ENCODE peak calls at places on chromosomes 5 and 9, in eight cellular contexts. J, O, Q, Y, K, E, S and V are unnamed samples.

GRCh38 chr5:120396186-120396585 is 67.9 kb upstream of the PRR16 start:
- DNase-seq in S (peak; percentile 27), Y (no peak), E (no peak), Q (no peak), J (no peak), O (no peak), K (no peak), V (no peak)

GRCh38 chr5:14490309-14490711 is 91.3 kb upstream of the OTULINL start:
- DNase-seq in Q (peak; percentile 31), K (peak; percentile 27), O (no peak), Y (no peak), J (no peak), E (no peak), S (peak; percentile 33), V (no peak)

GRCh38 chr5:8993031-8993430 is 552.8 kb downstream of the SEMA5A start:
- DNase-seq in Q (peak; percentile 9), O (no peak), Y (peak; percentile 4), J (no peak), E (no peak), S (peak; percentile 65), K (no peak), V (no peak)

GRCh38 chr5:158812381-158812780 is 287.3 kb downstream of the EBF1 start:
- DNase-seq in S (no peak), J (peak; percentile 13), Q (no peak), E (peak; percentile 22), Y (no peak), K (no peak), O (no peak), V (no peak)

GRCh38 chr9:137876781-137877386 is 698 bp upstream of the CACNA1B start:
- DNase-seq in K (no peak), Y (no peak), S (no peak), E (no peak), Q (no peak), O (no peak), J (no peak), V (no peak)

GRCh38 chr5:22850981-22851380 is 2.2 kb downstream of the CDH12 start:
- DNase-seq in Q (no peak), O (no peak), K (no peak), S (no peak), Y (no peak), E (no peak), J (no peak), V (no peak)

GRCh38 chr9:10875752-10876151 is 262.9 kb upstream of the PTPRD start:
- DNase-seq in Y (no peak), E (no peak), S (peak; percentile 56), K (no peak), O (no peak), J (peak; percentile 84), Q (no peak), V (no peak)

GRCh38 chr5:38636626-38637025 is 80.2 kb upstream of the LIFR start:
- DNase-seq in Y (no peak), J (no peak), S (peak; percentile 70), Q (no peak), K (peak; percentile 70), E (no peak), O (no peak), V (no peak)

GRCh38 chr5:115962565-115963402 is 509 bp downstream of the LVRN start:
- DNase-seq in O (no peak), J (peak; percentile 43), E (no peak), S (no peak), K (peak; percentile 25), Y (no peak), Q (no peak), V (no peak)

GRCh38 chr9:116269250-116269649 is 115.7 kb downstream of the PAPPA start:
- DNase-seq in K (no peak), Y (no peak), J (peak; percentile 11), Q (no peak), O (no peak), E (no peak), S (peak; percentile 18), V (no peak)

GRCh38 chr9:21336467-21336866 is 1.3 kb upstream of the KLHL9 start:
- DNase-seq in K (no peak), E (no peak), S (peak; percentile 14), O (no peak), Q (no peak), J (no peak), Y (peak; percentile 27), V (no peak)

GRCh38 chr9:5869315-5870019 is 21.2 kb upstream of the MLANA start:
- DNase-seq in O (no peak), S (peak; percentile 23), K (no peak), J (no peak), E (no peak), Y (peak; percentile 53), Q (peak; percentile 19), V (no peak)

GRCh38 chr5:81209869-81210268 is 23.3 kb upstream of the CKMT2 start:
- DNase-seq in K (no peak), S (no peak), J (no peak), O (no peak), Y (no peak), E (no peak), Q (no peak), V (no peak)

GRCh38 chr5:10524376-10525123 is 39.3 kb upstream of the ANKRD33B start:
- DNase-seq in S (no peak), E (no peak), K (no peak), O (peak; percentile 63), Q (no peak), J (no peak), Y (peak; percentile 39), V (no peak)

GRCh38 chr9:24509850-24510249 is 35.8 kb downstream of the IZUMO3 start:
- DNase-seq in J (no peak), Y (no peak), O (no peak), K (no peak), Q (no peak), E (no peak), S (no peak), V (no peak)

GRCh38 chr9:129685220-129685932 is 19.9 kb downstream of the PRRX2 start:
- DNase-seq in K (no peak), O (no peak), E (no peak), Y (peak; percentile 84), Q (no peak), S (peak; percentile 92), J (no peak), V (no peak)

GRCh38 chr5:10648806-10649517 is 85.1 kb downstream of the ANKRD33B start:
- DNase-seq in J (no peak), K (no peak), E (no peak), S (no peak), O (no peak), Y (no peak), Q (no peak), V (no peak)

DNA sequence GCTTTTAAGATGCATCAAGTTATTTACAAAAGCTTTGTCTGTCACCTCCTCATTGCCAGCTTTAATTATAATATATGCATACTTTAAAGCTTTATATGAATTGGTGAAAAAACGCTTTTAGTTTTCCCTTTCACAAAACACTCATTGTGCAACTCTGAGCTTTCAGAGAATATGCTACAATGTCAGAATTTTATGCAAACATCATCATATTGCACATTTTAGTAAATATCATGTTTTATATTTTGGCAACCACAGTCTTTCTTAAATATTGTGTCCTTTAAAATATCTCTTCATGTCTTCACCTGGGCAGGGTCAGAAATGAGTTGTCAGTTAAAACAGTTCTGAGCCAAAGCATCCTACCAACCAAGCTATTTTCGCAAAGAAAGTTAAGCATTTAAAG is 601.1 kb upstream of the RORB start:
- DNase-seq in S (no peak), Y (no peak), E (no peak), K (no peak), J (no peak), O (no peak), Q (no peak), V (no peak)
- H3K4me1 ChIP-seq in S (no peaks in the 10 kb centered on the region), Y (no peaks in the 10 kb centered on the region), E (no peaks in the 10 kb centered on the region), K (no peaks in the 10 kb centered on the region), J (no peaks in the 10 kb centered on the region), O (no peaks in the 10 kb centered on the region), Q (no peaks in the 10 kb centered on the region), V (no peaks in the 10 kb centered on the region)

GRCh38 chr5:172898513-172899369 is 60.5 kb upstream of the RPL26L1 start:
- DNase-seq in S (no peak), K (no peak), O (no peak), Q (no peak), Y (no peak), J (no peak), E (no peak), V (no peak)
- H3K4me1 ChIP-seq in S (peaks cover 25% of the 10 kb centered on the region), K (peaks cover 31% of the 10 kb centered on the region), O (peaks cover 15% of the 10 kb centered on the region), Q (peaks cover 1% of the 10 kb centered on the region), Y (peaks cover 94% of the 10 kb centered on the region), J (peaks cover 46% of the 10 kb centered on the region), E (peaks cover 47% of the 10 kb centered on the region), V (no peaks in the 10 kb centered on the region)

DNA sequence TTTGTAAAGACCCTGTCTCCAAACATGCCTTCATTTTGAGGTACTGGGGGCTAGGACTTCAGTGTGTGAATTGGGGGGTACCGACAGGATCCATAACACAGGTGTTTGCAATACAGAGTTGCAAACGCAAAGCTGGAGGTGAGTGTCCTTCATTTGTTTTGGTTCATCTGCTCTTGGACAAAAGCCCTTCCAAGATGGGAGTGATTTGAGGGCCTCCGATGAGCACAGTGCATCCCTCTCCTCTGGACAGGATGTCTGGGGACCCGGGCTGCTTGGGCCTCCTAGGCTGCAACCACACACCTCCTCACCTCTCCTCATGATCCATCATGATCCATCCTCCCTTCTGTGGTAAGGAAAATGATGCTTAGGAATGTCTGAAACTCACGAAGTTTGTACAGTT is 23.8 kb downstream of the FGD3 start:
- DNase-seq in Y (no peak), E (no peak), J (no peak), K (no peak), S (no peak), O (no peak), Q (no peak), V (no peak)
- H3K4me1 ChIP-seq in Y (no peaks in the 10 kb centered on the region), E (no peaks in the 10 kb centered on the region), J (no peaks in the 10 kb centered on the region), K (peaks cover 5% of the 10 kb centered on the region), S (peaks cover 27% of the 10 kb centered on the region), O (peaks cover 7% of the 10 kb centered on the region), Q (no peaks in the 10 kb centered on the region), V (peaks cover 98% of the 10 kb centered on the region)

DNA sequence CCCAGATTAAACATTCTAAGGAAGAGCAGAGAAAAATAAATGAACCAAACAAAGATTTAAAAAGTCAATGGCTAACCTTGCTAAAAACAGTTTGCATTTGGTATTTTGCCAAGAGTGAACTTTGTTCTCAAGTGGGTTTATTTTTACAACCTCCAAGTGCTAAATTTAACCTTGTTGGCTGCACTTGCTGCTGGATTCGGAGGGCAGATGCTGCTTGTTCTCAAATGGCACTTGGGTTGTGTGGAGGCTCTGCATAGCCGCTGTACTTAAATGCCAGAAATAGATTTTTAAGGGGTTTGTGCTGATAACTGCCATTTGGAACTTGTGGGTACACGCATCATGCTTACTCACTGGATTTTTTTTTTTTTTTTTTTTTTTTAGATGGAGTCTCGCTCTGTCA is 13.3 kb upstream of the SPATA24 start:
- DNase-seq in Q (no peak), E (peak; percentile 76), Y (no peak), K (no peak), J (peak; percentile 26), S (no peak), O (no peak), V (no peak)
- H3K4me1 ChIP-seq in Q (peaks cover 7% of the 10 kb centered on the region), E (peaks cover 54% of the 10 kb centered on the region), Y (no peaks in the 10 kb centered on the region), K (no peaks in the 10 kb centered on the region), J (peaks cover 25% of the 10 kb centered on the region), S (no peaks in the 10 kb centered on the region), O (peaks cover 12% of the 10 kb centered on the region), V (peaks cover 30% of the 10 kb centered on the region)

GRCh38 chr5:1504617-1505016 is 19.1 kb downstream of the LPCAT1 start:
- DNase-seq in Q (no peak), O (no peak), E (no peak), Y (no peak), S (no peak), J (no peak), K (no peak), V (no peak)
- H3K4me1 ChIP-seq in Q (no peaks in the 10 kb centered on the region), O (no peaks in the 10 kb centered on the region), E (peaks cover 14% of the 10 kb centered on the region), Y (no peaks in the 10 kb centered on the region), S (no peaks in the 10 kb centered on the region), J (no peaks in the 10 kb centered on the region), K (no peaks in the 10 kb centered on the region), V (peaks cover 11% of the 10 kb centered on the region)

GRCh38 chr5:150440948-150441812 is 8.4 kb downstream of the RPS14 start:
- DNase-seq in S (no peak), J (no peak), Q (no peak), Y (no peak), K (no peak), E (no peak), O (no peak), V (no peak)
- H3K4me1 ChIP-seq in S (peaks cover 6% of the 10 kb centered on the region), J (peaks cover 11% of the 10 kb centered on the region), Q (no peaks in the 10 kb centered on the region), Y (peaks cover 17% of the 10 kb centered on the region), K (no peaks in the 10 kb centered on the region), E (peaks cover 4% of the 10 kb centered on the region), O (peaks cover 2% of the 10 kb centered on the region), V (peaks cover 9% of the 10 kb centered on the region)